ENCODE peak calls at places on chromosomes 7 and 10, in seven cellular contexts. One of them, this sample, is unnamed.

GRCh38 chr7:106616692-106617052 is 44.3 kb downstream of the CCDC71L start:
- DNase-seq in GM12878: no peak
- DNase-seq in K562: no peak
- DNase-seq in fibroblast of villous mesenchyme: no peak
- DNase-seq in heart left ventricle: no peak
- DNase-seq in upper lobe of right lung: no peak
- DNase-seq in spleen: no peak
- DNase-seq in this sample: no peak

GRCh38 chr10:29063806-29064644 is 224.8 kb upstream of the LYZL1 start:
- DNase-seq in GM12878: no peak
- DNase-seq in K562: peak
- DNase-seq in fibroblast of villous mesenchyme: peak
- DNase-seq in heart left ventricle: no peak
- DNase-seq in upper lobe of right lung: no peak
- DNase-seq in spleen: no peak
- DNase-seq in this sample: no peak

GRCh38 chr10:100894589-100895294 is 18.0 kb upstream of the SLF2 start:
- DNase-seq in GM12878: no peak
- DNase-seq in K562: no peak
- DNase-seq in fibroblast of villous mesenchyme: peak
- DNase-seq in heart left ventricle: no peak
- DNase-seq in upper lobe of right lung: no peak
- DNase-seq in spleen: no peak
- DNase-seq in this sample: no peak

GRCh38 chr10:97572214-97572989 is at the start of gene ANKRD2:
- DNase-seq in GM12878: no peak
- DNase-seq in K562: peak
- DNase-seq in fibroblast of villous mesenchyme: peak
- DNase-seq in heart left ventricle: peak
- DNase-seq in upper lobe of right lung: peak
- DNase-seq in spleen: peak
- DNase-seq in this sample: peak

GRCh38 chr7:43879477-43879876 is 10.2 kb upstream of the MRPS24 start:
- DNase-seq in GM12878: no peak
- DNase-seq in K562: no peak
- DNase-seq in fibroblast of villous mesenchyme: peak
- DNase-seq in heart left ventricle: no peak
- DNase-seq in upper lobe of right lung: no peak
- DNase-seq in spleen: no peak
- DNase-seq in this sample: no peak

GRCh38 chr10:69232736-69233135 is 12.6 kb downstream of the HKDC1 start:
- DNase-seq in GM12878: no peak
- DNase-seq in K562: no peak
- DNase-seq in fibroblast of villous mesenchyme: no peak
- DNase-seq in heart left ventricle: no peak
- DNase-seq in upper lobe of right lung: no peak
- DNase-seq in spleen: peak
- DNase-seq in this sample: no peak

GRCh38 chr7:107870427-107871000 is 20.5 kb upstream of the DLD start:
- DNase-seq in GM12878: no peak
- DNase-seq in K562: no peak
- DNase-seq in fibroblast of villous mesenchyme: no peak
- DNase-seq in heart left ventricle: no peak
- DNase-seq in upper lobe of right lung: no peak
- DNase-seq in spleen: no peak
- DNase-seq in this sample: no peak

GRCh38 chr7:95865716-95866371 is 93.5 kb downstream of the DYNC1I1 start:
- DNase-seq in GM12878: no peak
- DNase-seq in K562: peak
- DNase-seq in fibroblast of villous mesenchyme: peak
- DNase-seq in heart left ventricle: no peak
- DNase-seq in upper lobe of right lung: no peak
- DNase-seq in spleen: no peak
- DNase-seq in this sample: no peak

GRCh38 chr10:26879744-26880143 is 19.0 kb upstream of the ABI1 start:
- DNase-seq in GM12878: no peak
- DNase-seq in K562: no peak
- DNase-seq in fibroblast of villous mesenchyme: no peak
- DNase-seq in heart left ventricle: no peak
- DNase-seq in upper lobe of right lung: peak
- DNase-seq in spleen: no peak
- DNase-seq in this sample: no peak

GRCh38 chr10:61894150-61894549 is 7.3 kb upstream of the ARID5B start:
- DNase-seq in GM12878: no peak
- DNase-seq in K562: no peak
- DNase-seq in fibroblast of villous mesenchyme: no peak
- DNase-seq in heart left ventricle: no peak
- DNase-seq in upper lobe of right lung: no peak
- DNase-seq in spleen: no peak
- DNase-seq in this sample: no peak

GRCh38 chr7:106068986-106069385 is 43.1 kb downstream of the SYPL1 start:
- DNase-seq in GM12878: no peak
- DNase-seq in K562: no peak
- DNase-seq in fibroblast of villous mesenchyme: no peak
- DNase-seq in heart left ventricle: no peak
- DNase-seq in upper lobe of right lung: no peak
- DNase-seq in spleen: no peak
- DNase-seq in this sample: no peak

GRCh38 chr7:50359995-50360925 is 55.7 kb downstream of the IKZF1 start:
- DNase-seq in GM12878: no peak
- DNase-seq in K562: peak
- DNase-seq in fibroblast of villous mesenchyme: peak
- DNase-seq in heart left ventricle: no peak
- DNase-seq in upper lobe of right lung: no peak
- DNase-seq in spleen: peak
- DNase-seq in this sample: no peak

GRCh38 chr7:2033586-2034135 is 199.1 kb downstream of the MAD1L1 start:
- DNase-seq in GM12878: no peak
- DNase-seq in K562: no peak
- DNase-seq in fibroblast of villous mesenchyme: no peak
- DNase-seq in heart left ventricle: no peak
- DNase-seq in upper lobe of right lung: no peak
- DNase-seq in spleen: peak
- DNase-seq in this sample: peak

GRCh38 chr7:99794585-99795502 is 10.9 kb upstream of the CYP3A4 start:
- DNase-seq in GM12878: no peak
- DNase-seq in K562: no peak
- DNase-seq in fibroblast of villous mesenchyme: peak
- DNase-seq in heart left ventricle: no peak
- DNase-seq in upper lobe of right lung: no peak
- DNase-seq in spleen: no peak
- DNase-seq in this sample: no peak

GRCh38 chr10:5547934-5548660 is 23.3 kb downstream of the CALML3 start:
- DNase-seq in GM12878: no peak
- DNase-seq in K562: no peak
- DNase-seq in fibroblast of villous mesenchyme: no peak
- DNase-seq in heart left ventricle: no peak
- DNase-seq in upper lobe of right lung: peak
- DNase-seq in spleen: peak
- DNase-seq in this sample: no peak

GRCh38 chr10:60948871-60949270 is 4.9 kb upstream of the RHOBTB1 start:
- DNase-seq in GM12878: no peak
- DNase-seq in K562: no peak
- DNase-seq in fibroblast of villous mesenchyme: no peak
- DNase-seq in heart left ventricle: no peak
- DNase-seq in upper lobe of right lung: no peak
- DNase-seq in spleen: no peak
- DNase-seq in this sample: no peak

GRCh38 chr10:100509241-100509640 is 10.4 kb downstream of the SEC31B start:
- DNase-seq in GM12878: no peak
- DNase-seq in K562: no peak
- DNase-seq in fibroblast of villous mesenchyme: no peak
- DNase-seq in heart left ventricle: no peak
- DNase-seq in upper lobe of right lung: no peak
- DNase-seq in spleen: no peak
- DNase-seq in this sample: no peak

GRCh38 chr10:983951-984705 is 4.1 kb upstream of the GTPBP4 start:
- DNase-seq in GM12878: no peak
- DNase-seq in K562: no peak
- DNase-seq in fibroblast of villous mesenchyme: peak
- DNase-seq in heart left ventricle: no peak
- DNase-seq in upper lobe of right lung: no peak
- DNase-seq in spleen: no peak
- DNase-seq in this sample: no peak

GRCh38 chr10:89929282-89930026 is 228.1 kb downstream of the KIF20B start:
- DNase-seq in GM12878: peak
- DNase-seq in K562: no peak
- DNase-seq in fibroblast of villous mesenchyme: no peak
- DNase-seq in heart left ventricle: no peak
- DNase-seq in upper lobe of right lung: no peak
- DNase-seq in spleen: no peak
- DNase-seq in this sample: no peak

GRCh38 chr10:8453587-8453986 is 399.1 kb downstream of the GATA3 start:
- DNase-seq in GM12878: no peak
- DNase-seq in K562: no peak
- DNase-seq in fibroblast of villous mesenchyme: no peak
- DNase-seq in heart left ventricle: peak
- DNase-seq in upper lobe of right lung: peak
- DNase-seq in spleen: no peak
- DNase-seq in this sample: no peak

GRCh38 chr7:115260381-115260780 is 338.5 kb downstream of the MDFIC start:
- DNase-seq in GM12878: no peak
- DNase-seq in K562: no peak
- DNase-seq in fibroblast of villous mesenchyme: peak
- DNase-seq in heart left ventricle: no peak
- DNase-seq in upper lobe of right lung: no peak
- DNase-seq in spleen: no peak
- DNase-seq in this sample: no peak

GRCh38 chr7:82347808-82348207 is 95.8 kb downstream of the CACNA2D1 start:
- DNase-seq in GM12878: no peak
- DNase-seq in K562: no peak
- DNase-seq in fibroblast of villous mesenchyme: no peak
- DNase-seq in heart left ventricle: no peak
- DNase-seq in upper lobe of right lung: no peak
- DNase-seq in spleen: no peak
- DNase-seq in this sample: no peak

GRCh38 chr10:33334170-33334838 is at the start of gene NRP1:
- DNase-seq in GM12878: no peak
- DNase-seq in K562: no peak
- DNase-seq in fibroblast of villous mesenchyme: peak
- DNase-seq in heart left ventricle: peak
- DNase-seq in upper lobe of right lung: peak
- DNase-seq in spleen: peak
- DNase-seq in this sample: no peak

GRCh38 chr10:3636356-3637181 is 148.4 kb downstream of the KLF6 start:
- DNase-seq in GM12878: no peak
- DNase-seq in K562: no peak
- DNase-seq in fibroblast of villous mesenchyme: no peak
- DNase-seq in heart left ventricle: no peak
- DNase-seq in upper lobe of right lung: no peak
- DNase-seq in spleen: no peak
- DNase-seq in this sample: no peak

GRCh38 chr7:138398857-138399256 is 61.2 kb upstream of the TRIM24 start:
- DNase-seq in GM12878: no peak
- DNase-seq in K562: no peak
- DNase-seq in fibroblast of villous mesenchyme: no peak
- DNase-seq in heart left ventricle: no peak
- DNase-seq in upper lobe of right lung: no peak
- DNase-seq in spleen: no peak
- DNase-seq in this sample: no peak

GRCh38 chr10:75019360-75019759 is 92.1 kb upstream of the SAMD8 start:
- DNase-seq in GM12878: no peak
- DNase-seq in K562: peak
- DNase-seq in fibroblast of villous mesenchyme: peak
- DNase-seq in heart left ventricle: no peak
- DNase-seq in upper lobe of right lung: no peak
- DNase-seq in spleen: no peak
- DNase-seq in this sample: no peak

GRCh38 chr10:114103286-114103685 is 59.6 kb downstream of the ADRB1 start:
- DNase-seq in GM12878: peak
- DNase-seq in K562: peak
- DNase-seq in fibroblast of villous mesenchyme: peak
- DNase-seq in heart left ventricle: no peak
- DNase-seq in upper lobe of right lung: no peak
- DNase-seq in spleen: no peak
- DNase-seq in this sample: no peak

GRCh38 chr7:5822742-5823503 is 41.5 kb upstream of the RNF216 start:
- DNase-seq in GM12878: peak
- DNase-seq in K562: peak
- DNase-seq in fibroblast of villous mesenchyme: peak
- DNase-seq in heart left ventricle: peak
- DNase-seq in upper lobe of right lung: peak
- DNase-seq in spleen: peak
- DNase-seq in this sample: peak
- TF ChIP-seq CTCF in GM12878: no peak
- TF ChIP-seq CTCF in K562: no peak
- TF ChIP-seq CTCF in fibroblast of villous mesenchyme: no peak
- TF ChIP-seq CTCF in heart left ventricle: no peak
- TF ChIP-seq CTCF in upper lobe of right lung: no peak
- TF ChIP-seq CTCF in spleen: peak
- TF ChIP-seq CTCF in this sample: no peak

DNA sequence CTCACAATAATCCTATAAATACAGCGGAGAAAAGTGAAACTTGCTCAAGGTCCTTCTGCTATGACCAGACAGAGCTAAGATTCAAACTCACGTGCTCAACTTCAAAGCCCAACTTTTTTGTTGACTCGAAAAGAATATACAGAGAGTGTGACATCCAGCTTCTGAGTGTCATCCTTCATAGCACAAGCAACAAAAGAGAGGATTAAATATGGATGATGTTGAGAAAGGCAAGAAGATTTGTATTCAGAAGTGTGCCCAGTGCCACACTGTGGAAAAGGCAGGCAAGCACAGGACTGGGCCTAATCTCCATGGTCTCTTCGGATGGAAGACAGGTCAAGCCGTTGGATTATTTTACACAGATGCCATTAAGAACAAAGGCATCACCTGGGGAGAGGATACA is 2.1 kb upstream of the FAM3C start:
- DNase-seq in GM12878: no peak
- DNase-seq in K562: no peak
- DNase-seq in fibroblast of villous mesenchyme: no peak
- DNase-seq in heart left ventricle: no peak
- DNase-seq in upper lobe of right lung: no peak
- DNase-seq in spleen: no peak
- DNase-seq in this sample: no peak
- TF ChIP-seq CTCF in GM12878: no peak
- TF ChIP-seq CTCF in K562: peak
- TF ChIP-seq CTCF in fibroblast of villous mesenchyme: peak
- TF ChIP-seq CTCF in heart left ventricle: no peak
- TF ChIP-seq CTCF in upper lobe of right lung: no peak
- TF ChIP-seq CTCF in spleen: no peak
- TF ChIP-seq CTCF in this sample: no peak

GRCh38 chr10:45501791-45502190 is 127.8 kb downstream of the ALOX5 start:
- DNase-seq in GM12878: no peak
- DNase-seq in K562: no peak
- DNase-seq in fibroblast of villous mesenchyme: no peak
- DNase-seq in heart left ventricle: no peak
- DNase-seq in upper lobe of right lung: no peak
- DNase-seq in spleen: no peak
- DNase-seq in this sample: no peak
- TF ChIP-seq CTCF in GM12878: no peak
- TF ChIP-seq CTCF in K562: no peak
- TF ChIP-seq CTCF in fibroblast of villous mesenchyme: no peak
- TF ChIP-seq CTCF in heart left ventricle: no peak
- TF ChIP-seq CTCF in upper lobe of right lung: no peak
- TF ChIP-seq CTCF in spleen: no peak
- TF ChIP-seq CTCF in this sample: no peak

GRCh38 chr7:19491821-19492452 is 216.9 kb downstream of the POLR1F start:
- DNase-seq in GM12878: no peak
- DNase-seq in K562: peak
- DNase-seq in fibroblast of villous mesenchyme: peak
- DNase-seq in heart left ventricle: no peak
- DNase-seq in upper lobe of right lung: no peak
- DNase-seq in spleen: no peak
- DNase-seq in this sample: no peak
- TF ChIP-seq CTCF in GM12878: peak
- TF ChIP-seq CTCF in K562: peak
- TF ChIP-seq CTCF in fibroblast of villous mesenchyme: peak
- TF ChIP-seq CTCF in heart left ventricle: peak
- TF ChIP-seq CTCF in upper lobe of right lung: peak
- TF ChIP-seq CTCF in spleen: peak
- TF ChIP-seq CTCF in this sample: peak